ENCODE peak calls at places on chromosomes 5 and 9, in five cellular contexts. V is IMR-90; F is kidney epithelial cell; X is WERI-Rb-1; N is CD4-positive, alpha-beta T cell. O is an unnamed sample. For H3K27me3, the result is how much of the 10 kb centered on the place peaks cover.

GRCh38 chr5:149869266-149869875 is 75.2 kb downstream of the PDE6A start:
- DNase-seq in V (no peak), F (no peak), X (no peak), N (no peak), O (no peak)

GRCh38 chr9:107750741-107751521 is 261.4 kb upstream of the KLF4 start:
- DNase-seq in V (peak), F (peak), X (no peak), N (no peak), O (peak)

GRCh38 chr5:169071-169727 is 22.1 kb upstream of the LRRC14B start:
- DNase-seq in V (peak), F (no peak), X (peak), N (no peak), O (peak)

GRCh38 chr5:72648511-72648910 is 141.3 kb upstream of the ZNF366 start:
- DNase-seq in V (peak), F (no peak), X (no peak), N (no peak), O (peak)

GRCh38 chr5:138282918-138283742 is 8.7 kb upstream of the GFRA3 start:
- DNase-seq in V (peak), F (peak), X (peak), N (no peak), O (no peak)

GRCh38 chr5:73374520-73375235 is 73.9 kb downstream of the FOXD1 start:
- DNase-seq in V (peak), F (no peak), X (no peak), N (no peak), O (no peak)

GRCh38 chr9:131605770-131606590 is 60.7 kb downstream of the PRRT1B start:
- DNase-seq in V (peak), F (no peak), X (no peak), N (no peak), O (no peak)

GRCh38 chr9:101848485-101848919 is 110.1 kb upstream of the GRIN3A start:
- DNase-seq in V (no peak), F (no peak), X (no peak), N (no peak), O (no peak)

GRCh38 chr5:20680718-20681302 is 692.8 kb upstream of the CDH18 start:
- DNase-seq in V (no peak), F (no peak), X (no peak), N (no peak), O (no peak)

GRCh38 chr5:34487202-34487879 is 168.8 kb upstream of the RAI14 start:
- DNase-seq in V (peak), F (peak), X (no peak), N (no peak), O (no peak)

GRCh38 chr5:159465604-159466003 is 135.3 kb upstream of the IL12B start:
- DNase-seq in V (no peak), F (no peak), X (no peak), N (no peak), O (no peak)

GRCh38 chr9:100554935-100555401 is 22.9 kb upstream of the CAVIN4 start:
- DNase-seq in V (peak), F (no peak), X (no peak), N (no peak), O (peak)

GRCh38 chr5:176529824-176530195 is 7.4 kb downstream of the RNF44 start:
- DNase-seq in V (no peak), F (no peak), X (no peak), N (no peak), O (no peak)

GRCh38 chr9:112380102-112380581 is at the start of gene HSDL2:
- DNase-seq in V (peak), F (no peak), X (no peak), N (no peak), O (no peak)

GRCh38 chr9:13934411-13934810 is 379.5 kb downstream of the NFIB start:
- DNase-seq in V (no peak), F (no peak), X (no peak), N (no peak), O (no peak)

GRCh38 chr9:78982849-78983248 is 588.9 kb upstream of the TLE4 start:
- DNase-seq in V (peak), F (peak), X (no peak), N (no peak), O (no peak)

GRCh38 chr9:124765439-124765835 is 5.7 kb downstream of the NR6A1 start:
- DNase-seq in V (no peak), F (no peak), X (peak), N (no peak), O (no peak)

GRCh38 chr5:16544607-16545374 is 72.0 kb downstream of the RETREG1 start:
- DNase-seq in V (peak), F (no peak), X (no peak), N (no peak), O (no peak)

GRCh38 chr5:14809369-14810144 is 62.0 kb downstream of the ANKH start:
- DNase-seq in V (peak), F (peak), X (no peak), N (peak), O (peak)

GRCh38 chr5:21219255-21219654 is 1231.3 kb upstream of the CDH18 start:
- DNase-seq in V (no peak), F (no peak), X (no peak), N (no peak), O (no peak)

GRCh38 chr5:36657563-36657995 is 51.2 kb downstream of the SLC1A3 start:
- DNase-seq in V (peak), F (peak), X (no peak), N (no peak), O (no peak)

GRCh38 chr9:21817176-21817575 is 14.7 kb downstream of the MTAP start:
- DNase-seq in V (peak), F (no peak), X (no peak), N (no peak), O (no peak)

GRCh38 chr5:77629553-77630245 is 8.8 kb downstream of the OTP start:
- DNase-seq in V (no peak), F (no peak), X (no peak), N (no peak), O (no peak)

GRCh38 chr5:115815693-115816225 is 700 bp downstream of the CDO1 start:
- DNase-seq in V (no peak), F (no peak), X (no peak), N (no peak), O (peak)

GRCh38 chr9:78694950-78695349 is 398.0 kb downstream of the PSAT1 start:
- DNase-seq in V (no peak), F (no peak), X (no peak), N (no peak), O (no peak)

GRCh38 chr5:138601444-138601843 is 26.2 kb upstream of the HSPA9 start:
- DNase-seq in V (peak), F (peak), X (no peak), N (no peak), O (no peak)

GRCh38 chr9:99192786-99193465 is 28.8 kb downstream of the ALG2 start:
- DNase-seq in V (peak), F (no peak), X (no peak), N (no peak), O (no peak)

GRCh38 chr9:137222190-137223077 is at the start of gene RNF208:
- DNase-seq in V (no peak), F (no peak), X (peak), N (no peak), O (no peak)

GRCh38 chr5:169637856-169638190 is 748 bp downstream of the DOCK2 start:
- DNase-seq in V (no peak), F (no peak), X (no peak), N (peak), O (no peak)

GRCh38 chr5:80182802-80183645 is 72.8 kb downstream of the SERINC5 start:
- DNase-seq in V (no peak), F (no peak), X (no peak), N (no peak), O (no peak)

GRCh38 chr5:43268188-43268820 is 44.9 kb downstream of the HMGCS1 start:
- DNase-seq in V (no peak), F (no peak), X (no peak), N (no peak), O (no peak)

GRCh38 chr5:103452666-103453065 is 109.9 kb downstream of the NUDT12 start:
- DNase-seq in V (peak), F (no peak), X (no peak), N (no peak), O (no peak)

GRCh38 chr5:131990716-131991115 is 20.7 kb downstream of the ACSL6 start:
- DNase-seq in V (no peak), F (no peak), X (no peak), N (no peak), O (no peak)

GRCh38 chr5:131986161-131986912 is 25.1 kb downstream of the ACSL6 start:
- DNase-seq in V (peak), F (no peak), X (no peak), N (no peak), O (peak)

GRCh38 chr5:131991593-131992324 is 19.7 kb downstream of the ACSL6 start:
- DNase-seq in V (no peak), F (no peak), X (no peak), N (no peak), O (no peak)

GRCh38 chr5:131987251-131987650 is 24.2 kb downstream of the ACSL6 start:
- DNase-seq in V (no peak), F (no peak), X (no peak), N (no peak), O (peak)

DNA sequence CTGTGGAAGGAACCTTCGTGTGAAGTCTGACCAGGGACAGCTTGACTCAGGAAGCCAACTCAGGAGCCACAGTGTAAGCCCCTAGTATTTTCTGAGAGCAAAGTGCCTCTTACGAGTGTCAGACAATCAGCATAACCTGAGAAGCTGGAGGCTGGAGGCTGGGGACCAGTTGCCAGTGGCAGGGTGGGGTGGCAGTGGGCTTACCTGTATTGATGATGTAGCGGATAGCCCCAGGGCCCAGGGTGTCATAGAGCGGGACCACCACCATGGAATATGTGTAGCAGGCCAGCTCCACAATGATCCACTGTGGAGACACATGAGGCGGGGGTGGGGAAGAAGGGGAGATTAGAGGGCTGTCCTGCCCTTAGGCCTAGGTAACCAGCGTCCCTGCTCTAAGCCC is 22.9 kb downstream of the ACSL6 start:
- DNase-seq in V (no peak), F (no peak), X (no peak), N (no peak), O (no peak)
- H3K27me3 ChIP-seq in V (under half), F (under half), X (under half), N (under half), O (under half)

DNA sequence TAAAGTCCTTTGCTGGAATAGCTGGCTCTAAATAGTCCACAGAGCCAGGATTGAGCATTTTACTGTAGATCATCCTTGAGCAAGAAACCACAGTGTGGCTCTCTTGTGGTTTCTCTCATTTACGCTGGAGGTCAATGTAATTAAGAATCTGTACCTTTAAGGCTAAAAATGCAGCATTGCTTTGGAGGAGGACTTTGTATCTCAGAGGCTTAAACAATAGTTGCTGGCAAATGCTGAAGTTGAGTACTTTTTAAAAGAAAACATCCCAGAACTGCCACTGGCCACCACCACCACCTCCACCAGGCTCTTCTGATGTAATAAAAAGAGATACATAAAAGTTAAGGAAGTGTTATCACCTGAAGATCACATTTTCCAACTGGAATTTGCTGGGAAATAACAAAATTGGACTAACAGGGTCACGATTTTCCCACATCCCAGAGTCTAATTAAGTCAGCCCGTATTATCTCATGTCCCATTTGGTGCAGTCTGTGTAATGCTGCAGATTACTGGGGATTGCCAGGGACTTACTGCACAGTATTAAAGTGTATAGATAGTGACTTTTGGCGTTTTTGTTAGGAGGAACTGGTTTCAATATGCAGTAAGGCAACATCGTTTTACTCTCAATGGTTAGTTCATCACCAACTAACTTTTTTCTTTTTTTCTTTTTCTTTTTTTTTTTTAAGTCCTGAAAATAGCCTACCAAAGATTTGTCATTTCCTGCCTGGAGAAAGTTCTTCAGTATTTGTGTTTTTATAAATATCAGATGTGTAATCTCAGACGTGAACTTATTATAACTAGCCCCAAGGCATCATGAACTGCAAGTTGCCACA is 177.0 kb upstream of the ADAMTSL1 start:
- DNase-seq in V (peak), F (no peak), X (peak), N (no peak), O (no peak)
- TF ChIP-seq CTCF in V (no peak), F (no peak), X (no peak), N (no peak), O (no peak)

DNA sequence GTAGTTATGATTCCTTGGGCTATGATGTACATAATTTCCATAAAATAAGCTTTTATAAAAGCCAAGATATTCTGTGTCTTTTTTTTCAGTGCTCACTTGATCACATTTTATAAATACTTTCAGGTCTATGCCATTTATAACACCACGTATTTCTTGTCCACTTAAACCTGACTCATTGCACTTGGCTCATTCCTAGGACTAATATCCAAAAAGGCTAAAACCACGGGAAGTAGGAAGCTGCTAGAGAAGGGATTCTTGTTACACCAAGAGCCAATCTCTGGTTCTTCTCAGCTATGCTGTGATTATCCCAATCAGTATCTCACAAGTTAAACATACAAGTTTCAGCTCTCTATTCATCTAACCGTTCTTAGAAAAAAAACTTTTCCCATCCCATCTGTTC is 80.4 kb upstream of the CDH6 start:
- DNase-seq in V (peak), F (no peak), X (no peak), N (no peak), O (no peak)
- H3K27me3 ChIP-seq in V (under half), F (under half), X (under half), N (under half), O (under half)

GRCh38 chr5:8114597-8115266 is 245.8 kb downstream of the MTRR start:
- DNase-seq in V (no peak), F (no peak), X (peak), N (no peak), O (no peak)
- TF ChIP-seq CTCF in V (no peak), F (no peak), X (no peak), N (no peak), O (no peak)

O was measured in dorsolateral prefrontal cortex.